ENCODE peak calls at places on chromosomes 12 and 14, in eight cellular contexts. T, E, N, M, F, J, Q and K are unnamed samples.

GRCh38 chr14:73634333-73634833 is 10.4 kb upstream of the DNAL1 start:
- DNase-seq in T (peak), E (no peak), N (no peak), M (no peak), F (no peak), J (no peak), Q (peak), K (peak)

GRCh38 chr12:64323006-64323405 is 67.6 kb downstream of the C12orf56 start:
- DNase-seq in T (no peak), E (no peak), N (no peak), M (no peak), F (no peak), J (no peak), Q (no peak), K (no peak)

GRCh38 chr12:121494093-121494787 is 86.6 kb downstream of the KDM2B start:
- DNase-seq in T (no peak), E (no peak), N (no peak), M (peak), F (peak), J (peak), Q (peak), K (no peak)

GRCh38 chr14:99757331-99758070 is 35.7 kb upstream of the EML1 start:
- DNase-seq in T (no peak), E (peak), N (peak), M (no peak), F (peak), J (no peak), Q (peak), K (no peak)

GRCh38 chr12:113253532-113254285 is 32.4 kb downstream of the TPCN1 start:
- DNase-seq in T (no peak), E (no peak), N (no peak), M (no peak), F (no peak), J (no peak), Q (no peak), K (no peak)

GRCh38 chr14:76574416-76574815 is 186.9 kb upstream of the VASH1 start:
- DNase-seq in T (no peak), E (no peak), N (no peak), M (no peak), F (no peak), J (no peak), Q (no peak), K (no peak)

GRCh38 chr12:2259368-2259767 is 206.6 kb downstream of the CACNA1C start:
- DNase-seq in T (no peak), E (no peak), N (no peak), M (no peak), F (no peak), J (no peak), Q (no peak), K (no peak)

GRCh38 chr12:53097564-53098353 is at the start of gene IGFBP6:
- DNase-seq in T (peak), E (peak), N (peak), M (peak), F (peak), J (peak), Q (peak), K (no peak)

GRCh38 chr12:4031703-4032291 is 158.6 kb upstream of the PARP11 start:
- DNase-seq in T (no peak), E (no peak), N (no peak), M (no peak), F (peak), J (no peak), Q (peak), K (no peak)

GRCh38 chr14:54711812-54712211 is 144.9 kb downstream of the SAMD4A start:
- DNase-seq in T (no peak), E (no peak), N (no peak), M (no peak), F (no peak), J (no peak), Q (no peak), K (no peak)

GRCh38 chr12:108576660-108577234 is 14.4 kb downstream of the ISCU start:
- DNase-seq in T (no peak), E (no peak), N (peak), M (no peak), F (no peak), J (no peak), Q (no peak), K (no peak)